ENCODE peak calls at places on chromosomes 1 and 21, in ten cellular contexts. One of them, this sample, is unnamed.

GRCh38 chr1:165662186-165662585 is 31.2 kb downstream of the MGST3 start:
- DNase-seq in heart left ventricle: no peak
- DNase-seq in nephron progenitor cell: no peak
- DNase-seq in left colon: no peak
- DNase-seq in fibroblast of mammary gland: no peak
- DNase-seq in NT2/D1: no peak
- DNase-seq in AG04450: no peak
- DNase-seq in keratinocyte: no peak
- DNase-seq in skeletal muscle cell: no peak
- DNase-seq in naive thymus-derived CD8-positive, alpha-beta T cell: no peak
- DNase-seq in this sample: no peak

GRCh38 chr1:182802006-182802798 is 12.6 kb downstream of the NPL start:
- DNase-seq in AG04450: no peak
- DNase-seq in fibroblast of mammary gland: no peak
- DNase-seq in keratinocyte: peak; percentile 64
- DNase-seq in naive thymus-derived CD8-positive, alpha-beta T cell: no peak
- DNase-seq in heart left ventricle: no peak
- DNase-seq in skeletal muscle cell: no peak
- DNase-seq in nephron progenitor cell: no peak
- DNase-seq in left colon: no peak
- DNase-seq in NT2/D1: no peak
- DNase-seq in this sample: no peak

GRCh38 chr1:7477593-7477992 is 293.5 kb upstream of the VAMP3 start:
- DNase-seq in naive thymus-derived CD8-positive, alpha-beta T cell: no peak
- DNase-seq in fibroblast of mammary gland: no peak
- DNase-seq in nephron progenitor cell: no peak
- DNase-seq in skeletal muscle cell: no peak
- DNase-seq in left colon: no peak
- DNase-seq in AG04450: no peak
- DNase-seq in NT2/D1: no peak
- DNase-seq in heart left ventricle: no peak
- DNase-seq in keratinocyte: no peak
- DNase-seq in this sample: no peak

GRCh38 chr1:229624906-229625871 is 733 bp downstream of the TAF5L start:
- DNase-seq in naive thymus-derived CD8-positive, alpha-beta T cell: peak; percentile 51
- DNase-seq in heart left ventricle: peak; percentile 47
- DNase-seq in NT2/D1: peak; percentile 30
- DNase-seq in left colon: peak; percentile 74
- DNase-seq in skeletal muscle cell: no peak
- DNase-seq in nephron progenitor cell: no peak
- DNase-seq in AG04450: no peak
- DNase-seq in keratinocyte: peak; percentile 23
- DNase-seq in fibroblast of mammary gland: peak; percentile 48
- DNase-seq in this sample: peak; percentile 20

GRCh38 chr1:22883406-22883805 is 89.3 kb downstream of the LACTBL1 start:
- DNase-seq in keratinocyte: no peak
- DNase-seq in skeletal muscle cell: no peak
- DNase-seq in AG04450: no peak
- DNase-seq in NT2/D1: no peak
- DNase-seq in left colon: no peak
- DNase-seq in heart left ventricle: no peak
- DNase-seq in nephron progenitor cell: no peak
- DNase-seq in fibroblast of mammary gland: no peak
- DNase-seq in naive thymus-derived CD8-positive, alpha-beta T cell: no peak
- DNase-seq in this sample: no peak

GRCh38 chr1:206761369-206761768 is 9.2 kb upstream of the IL19 start:
- DNase-seq in skeletal muscle cell: no peak
- DNase-seq in left colon: no peak
- DNase-seq in nephron progenitor cell: no peak
- DNase-seq in naive thymus-derived CD8-positive, alpha-beta T cell: no peak
- DNase-seq in NT2/D1: no peak
- DNase-seq in fibroblast of mammary gland: peak; percentile 24
- DNase-seq in heart left ventricle: no peak
- DNase-seq in AG04450: no peak
- DNase-seq in keratinocyte: no peak
- DNase-seq in this sample: no peak

GRCh38 chr1:158972841-158973240 is 36.9 kb upstream of the IFI16 start:
- DNase-seq in naive thymus-derived CD8-positive, alpha-beta T cell: no peak
- DNase-seq in AG04450: no peak
- DNase-seq in keratinocyte: no peak
- DNase-seq in left colon: no peak
- DNase-seq in NT2/D1: no peak
- DNase-seq in heart left ventricle: no peak
- DNase-seq in nephron progenitor cell: no peak
- DNase-seq in fibroblast of mammary gland: peak; percentile 5
- DNase-seq in skeletal muscle cell: no peak
- DNase-seq in this sample: no peak

GRCh38 chr1:2373551-2374259 is 17.6 kb downstream of the MORN1 start:
- DNase-seq in naive thymus-derived CD8-positive, alpha-beta T cell: no peak
- DNase-seq in nephron progenitor cell: no peak
- DNase-seq in keratinocyte: no peak
- DNase-seq in fibroblast of mammary gland: no peak
- DNase-seq in heart left ventricle: no peak
- DNase-seq in skeletal muscle cell: no peak
- DNase-seq in AG04450: no peak
- DNase-seq in NT2/D1: no peak
- DNase-seq in left colon: peak; percentile 4
- DNase-seq in this sample: no peak

GRCh38 chr1:41661428-41662060 is 177.1 kb upstream of the EDN2 start:
- DNase-seq in AG04450: no peak
- DNase-seq in NT2/D1: no peak
- DNase-seq in left colon: no peak
- DNase-seq in naive thymus-derived CD8-positive, alpha-beta T cell: no peak
- DNase-seq in keratinocyte: no peak
- DNase-seq in skeletal muscle cell: no peak
- DNase-seq in nephron progenitor cell: no peak
- DNase-seq in heart left ventricle: no peak
- DNase-seq in fibroblast of mammary gland: no peak
- DNase-seq in this sample: no peak

GRCh38 chr1:2534775-2535387 is 4.8 kb upstream of the HES5 start:
- DNase-seq in NT2/D1: no peak
- DNase-seq in naive thymus-derived CD8-positive, alpha-beta T cell: no peak
- DNase-seq in skeletal muscle cell: no peak
- DNase-seq in heart left ventricle: no peak
- DNase-seq in nephron progenitor cell: no peak
- DNase-seq in AG04450: no peak
- DNase-seq in fibroblast of mammary gland: peak; percentile 61
- DNase-seq in keratinocyte: peak; percentile 92
- DNase-seq in left colon: peak; percentile 73
- DNase-seq in this sample: no peak

GRCh38 chr21:45607021-45607921 is 36.3 kb upstream of the PCBP3 start:
- DNase-seq in nephron progenitor cell: no peak
- DNase-seq in heart left ventricle: no peak
- DNase-seq in naive thymus-derived CD8-positive, alpha-beta T cell: no peak
- DNase-seq in left colon: no peak
- DNase-seq in NT2/D1: no peak
- DNase-seq in fibroblast of mammary gland: peak; percentile 58
- DNase-seq in skeletal muscle cell: no peak
- DNase-seq in AG04450: no peak
- DNase-seq in keratinocyte: no peak
- DNase-seq in this sample: peak; percentile 41

GRCh38 chr21:42834730-42835191 is 44.6 kb downstream of the WDR4 start:
- DNase-seq in keratinocyte: no peak
- DNase-seq in NT2/D1: no peak
- DNase-seq in naive thymus-derived CD8-positive, alpha-beta T cell: no peak
- DNase-seq in nephron progenitor cell: no peak
- DNase-seq in skeletal muscle cell: no peak
- DNase-seq in heart left ventricle: no peak
- DNase-seq in AG04450: no peak
- DNase-seq in left colon: no peak
- DNase-seq in fibroblast of mammary gland: no peak
- DNase-seq in this sample: no peak

GRCh38 chr1:61077676-61078521 is 4.5 kb upstream of the NFIA start:
- DNase-seq in heart left ventricle: peak; percentile 96
- DNase-seq in skeletal muscle cell: peak; percentile 100
- DNase-seq in keratinocyte: peak; percentile 85
- DNase-seq in naive thymus-derived CD8-positive, alpha-beta T cell: peak; percentile 97
- DNase-seq in NT2/D1: peak; percentile 99
- DNase-seq in nephron progenitor cell: peak; percentile 87
- DNase-seq in left colon: peak; percentile 97
- DNase-seq in fibroblast of mammary gland: peak; percentile 100
- DNase-seq in AG04450: peak; percentile 99
- DNase-seq in this sample: peak; percentile 78

GRCh38 chr1:10033359-10033845 is 644 bp downstream of the UBE4B start:
- DNase-seq in naive thymus-derived CD8-positive, alpha-beta T cell: no peak
- DNase-seq in heart left ventricle: no peak
- DNase-seq in left colon: no peak
- DNase-seq in skeletal muscle cell: no peak
- DNase-seq in nephron progenitor cell: peak; percentile 31
- DNase-seq in keratinocyte: no peak
- DNase-seq in NT2/D1: peak; percentile 30
- DNase-seq in AG04450: no peak
- DNase-seq in fibroblast of mammary gland: peak; percentile 42
- DNase-seq in this sample: no peak

GRCh38 chr1:6991271-6991670 is 206.0 kb downstream of the CAMTA1 start:
- DNase-seq in keratinocyte: peak; percentile 36
- DNase-seq in left colon: no peak
- DNase-seq in fibroblast of mammary gland: peak; percentile 85
- DNase-seq in heart left ventricle: no peak
- DNase-seq in nephron progenitor cell: no peak
- DNase-seq in NT2/D1: no peak
- DNase-seq in naive thymus-derived CD8-positive, alpha-beta T cell: no peak
- DNase-seq in skeletal muscle cell: peak; percentile 17
- DNase-seq in AG04450: peak; percentile 8
- DNase-seq in this sample: no peak

GRCh38 chr1:162987866-162988265 is 81.3 kb upstream of the RGS4 start:
- DNase-seq in left colon: no peak
- DNase-seq in keratinocyte: peak; percentile 66
- DNase-seq in AG04450: no peak
- DNase-seq in skeletal muscle cell: no peak
- DNase-seq in fibroblast of mammary gland: peak; percentile 79
- DNase-seq in heart left ventricle: no peak
- DNase-seq in naive thymus-derived CD8-positive, alpha-beta T cell: no peak
- DNase-seq in NT2/D1: no peak
- DNase-seq in nephron progenitor cell: no peak
- DNase-seq in this sample: no peak

GRCh38 chr1:26541816-26542711 is 12.5 kb downstream of the RPS6KA1 start:
- DNase-seq in left colon: peak; percentile 80
- DNase-seq in fibroblast of mammary gland: peak; percentile 81
- DNase-seq in nephron progenitor cell: peak; percentile 61
- DNase-seq in NT2/D1: peak; percentile 71
- DNase-seq in AG04450: peak; percentile 21
- DNase-seq in keratinocyte: peak; percentile 57
- DNase-seq in naive thymus-derived CD8-positive, alpha-beta T cell: peak; percentile 71
- DNase-seq in heart left ventricle: peak; percentile 78
- DNase-seq in skeletal muscle cell: peak; percentile 56
- DNase-seq in this sample: peak; percentile 70

GRCh38 chr1:183285746-183286145 is 99.7 kb downstream of the LAMC2 start:
- DNase-seq in fibroblast of mammary gland: peak; percentile 58
- DNase-seq in skeletal muscle cell: no peak
- DNase-seq in AG04450: no peak
- DNase-seq in NT2/D1: no peak
- DNase-seq in left colon: no peak
- DNase-seq in naive thymus-derived CD8-positive, alpha-beta T cell: no peak
- DNase-seq in nephron progenitor cell: no peak
- DNase-seq in keratinocyte: no peak
- DNase-seq in heart left ventricle: no peak
- DNase-seq in this sample: no peak

GRCh38 chr1:52842643-52843310 is at the start of gene ZYG11A:
- DNase-seq in keratinocyte: no peak
- DNase-seq in fibroblast of mammary gland: peak; percentile 54
- DNase-seq in nephron progenitor cell: peak; percentile 81
- DNase-seq in naive thymus-derived CD8-positive, alpha-beta T cell: peak; percentile 74
- DNase-seq in skeletal muscle cell: no peak
- DNase-seq in NT2/D1: peak; percentile 87
- DNase-seq in heart left ventricle: peak; percentile 36
- DNase-seq in left colon: peak; percentile 47
- DNase-seq in AG04450: peak; percentile 51
- DNase-seq in this sample: peak; percentile 57

GRCh38 chr1:116334015-116334547 is 39.0 kb upstream of the ATP1A1 start:
- DNase-seq in keratinocyte: peak; percentile 45
- DNase-seq in fibroblast of mammary gland: peak; percentile 38
- DNase-seq in skeletal muscle cell: peak; percentile 39
- DNase-seq in left colon: peak; percentile 49
- DNase-seq in naive thymus-derived CD8-positive, alpha-beta T cell: no peak
- DNase-seq in heart left ventricle: no peak
- DNase-seq in nephron progenitor cell: no peak
- DNase-seq in AG04450: peak; percentile 18
- DNase-seq in NT2/D1: no peak
- DNase-seq in this sample: no peak

GRCh38 chr1:154445040-154445472 is 39.9 kb downstream of the IL6R start:
- DNase-seq in naive thymus-derived CD8-positive, alpha-beta T cell: no peak
- DNase-seq in skeletal muscle cell: no peak
- DNase-seq in fibroblast of mammary gland: peak; percentile 75
- DNase-seq in heart left ventricle: no peak
- DNase-seq in AG04450: peak; percentile 61
- DNase-seq in left colon: no peak
- DNase-seq in nephron progenitor cell: no peak
- DNase-seq in NT2/D1: no peak
- DNase-seq in keratinocyte: no peak
- DNase-seq in this sample: no peak

GRCh38 chr1:36732038-36732402 is 249.3 kb upstream of the CSF3R start:
- DNase-seq in keratinocyte: no peak
- DNase-seq in nephron progenitor cell: no peak
- DNase-seq in skeletal muscle cell: no peak
- DNase-seq in NT2/D1: no peak
- DNase-seq in fibroblast of mammary gland: no peak
- DNase-seq in left colon: no peak
- DNase-seq in naive thymus-derived CD8-positive, alpha-beta T cell: no peak
- DNase-seq in heart left ventricle: no peak
- DNase-seq in AG04450: no peak
- DNase-seq in this sample: no peak

GRCh38 chr1:207309775-207310273 is 11.7 kb upstream of the CD55 start:
- DNase-seq in NT2/D1: no peak
- DNase-seq in skeletal muscle cell: peak; percentile 67
- DNase-seq in heart left ventricle: no peak
- DNase-seq in keratinocyte: no peak
- DNase-seq in fibroblast of mammary gland: peak; percentile 61
- DNase-seq in AG04450: peak; percentile 38
- DNase-seq in left colon: peak; percentile 24
- DNase-seq in naive thymus-derived CD8-positive, alpha-beta T cell: no peak
- DNase-seq in nephron progenitor cell: no peak
- DNase-seq in this sample: no peak

GRCh38 chr1:54409156-54410142 is 3.3 kb upstream of the SSBP3 start:
- DNase-seq in NT2/D1: no peak
- DNase-seq in naive thymus-derived CD8-positive, alpha-beta T cell: no peak
- DNase-seq in skeletal muscle cell: no peak
- DNase-seq in heart left ventricle: no peak
- DNase-seq in nephron progenitor cell: no peak
- DNase-seq in left colon: peak; percentile 64
- DNase-seq in keratinocyte: no peak
- DNase-seq in fibroblast of mammary gland: no peak
- DNase-seq in AG04450: no peak
- DNase-seq in this sample: no peak

GRCh38 chr1:225911207-225912130 is 12.6 kb downstream of the PYCR2 start:
- DNase-seq in nephron progenitor cell: peak; percentile 81
- DNase-seq in naive thymus-derived CD8-positive, alpha-beta T cell: peak; percentile 77
- DNase-seq in NT2/D1: no peak
- DNase-seq in fibroblast of mammary gland: peak; percentile 37
- DNase-seq in skeletal muscle cell: no peak
- DNase-seq in keratinocyte: no peak
- DNase-seq in AG04450: no peak
- DNase-seq in left colon: peak; percentile 80
- DNase-seq in heart left ventricle: peak; percentile 56
- DNase-seq in this sample: peak; percentile 66

This sample was measured in activated T-helper 9 cell treated with anti-CD3 and anti-CD28 coated beads, Interleukin-2, amount 50 U/mL, for 16 hours.